ENCODE peak calls at places on chromosomes 6 and 20, in five cellular contexts. Z is NCI-H1105, R is AG08396, X is NCI-H460, I is left kidney. G is an unnamed sample.

GRCh38 chr6:55536579-55536978 is 42.4 kb downstream of the HMGCLL1 start:
- DNase-seq in R (no peak), I (peak; percentile 4), Z (no peak), X (no peak), G (no peak)

GRCh38 chr6:72246926-72247325 is 360.6 kb downstream of the RIMS1 start:
- DNase-seq in I (peak; percentile 2), R (no peak), Z (no peak), X (no peak), G (no peak)

GRCh38 chr6:193180-193579 is 99.1 kb upstream of the DUSP22 start:
- DNase-seq in R (no peak), I (no peak), X (no peak), Z (no peak), G (no peak)

GRCh38 chr6:111589366-111589765 is 16.3 kb downstream of the TRAF3IP2 start:
- DNase-seq in I (no peak), Z (no peak), R (peak; percentile 69), X (peak; percentile 87), G (no peak)

GRCh38 chr20:38450412-38450975 is 15.4 kb upstream of the SNHG17 start:
- DNase-seq in X (no peak), Z (no peak), I (no peak), R (no peak), G (no peak)

GRCh38 chr6:25462235-25462897 is 183.2 kb downstream of the CARMIL1 start:
- DNase-seq in R (no peak), Z (no peak), X (no peak), I (no peak), G (no peak)

GRCh38 chr6:56144538-56145324 is 102.6 kb downstream of the COL21A1 start:
- DNase-seq in I (no peak), Z (no peak), X (no peak), R (peak; percentile 40), G (no peak)

GRCh38 chr6:140538926-140539325 is 1164.5 kb upstream of the CITED2 start:
- DNase-seq in Z (no peak), X (no peak), R (no peak), I (no peak), G (no peak)

GRCh38 chr6:48764261-48764660 is 653.3 kb upstream of the PTCHD4 start:
- DNase-seq in I (peak; percentile 5), R (no peak), X (no peak), Z (no peak), G (no peak)

GRCh38 chr6:37673436-37673835 is 24.2 kb downstream of the MDGA1 start:
- DNase-seq in R (no peak), Z (no peak), I (peak; percentile 44), X (no peak), G (no peak)

GRCh38 chr20:48736231-48736630 is 91.6 kb downstream of the PREX1 start:
- DNase-seq in I (no peak), R (no peak), X (no peak), Z (no peak), G (no peak)

GRCh38 chr20:62195736-62196135 is 12.9 kb downstream of the MTG2 start:
- DNase-seq in R (no peak), X (no peak), Z (no peak), I (no peak), G (no peak)

GRCh38 chr6:46290435-46290834 is 119.7 kb upstream of the ENPP5 start:
- DNase-seq in X (no peak), I (peak; percentile 37), R (no peak), Z (no peak), G (no peak)

GRCh38 chr20:59636791-59637370 is 32.5 kb downstream of the PHACTR3 start:
- DNase-seq in Z (no peak), X (no peak), I (no peak), R (no peak), G (no peak)

GRCh38 chr6:167200806-167201205 is 43.0 kb upstream of the GPR31 start:
- DNase-seq in I (peak; percentile 0), R (no peak), Z (no peak), X (no peak), G (no peak)

GRCh38 chr6:109013551-109014101 is 81.0 kb downstream of the SESN1 start:
- DNase-seq in Z (no peak), X (no peak), I (no peak), R (no peak), G (no peak)

GRCh38 chr6:66210964-66211363 is 503.9 kb upstream of the EYS start:
- DNase-seq in R (no peak), I (no peak), X (no peak), Z (no peak), G (no peak)

GRCh38 chr6:114170958-114171387 is 171.8 kb downstream of the HS3ST5 start:
- DNase-seq in R (no peak), Z (no peak), I (no peak), X (no peak), G (no peak)

GRCh38 chr20:1897486-1897885 is 2.3 kb downstream of the SIRPA start:
- DNase-seq in R (no peak), X (no peak), I (no peak), Z (no peak), G (no peak)

GRCh38 chr6:12103158-12103557 is 91.0 kb downstream of the HIVEP1 start:
- DNase-seq in X (no peak), R (no peak), Z (no peak), I (no peak), G (no peak)

GRCh38 chr20:61985096-61985495 is 80.6 kb downstream of the TAF4 start:
- DNase-seq in X (no peak), I (no peak), Z (no peak), R (no peak), G (no peak)